ENCODE peak calls at places on chromosomes 1 and 21, in ten cellular contexts. Q is breast epithelium; R is hepatocyte; Y is CD8-positive, alpha-beta T cell; U is HCT116; D is K562; N is upper lobe of left lung; G is IMR-90; I is heart right ventricle; B is pancreas. A is an unnamed sample.
A peak's percentile ranks its signal among the peaks of the same experiment; 100 is the strongest.

GRCh38 chr1:232486006-232486405 is 143.9 kb downstream of the SIPA1L2 start:
- DNase-seq in R (no peak), G (peak; percentile 52), N (no peak), B (no peak), Q (no peak), Y (no peak), D (no peak), U (no peak), I (no peak), A (peak; percentile 45)

GRCh38 chr1:219041141-219041540 is 132.5 kb upstream of the LYPLAL1 start:
- DNase-seq in Q (no peak), I (no peak), N (no peak), D (no peak), R (no peak), B (no peak), Y (no peak), U (no peak), G (peak; percentile 87), A (peak; percentile 56)

GRCh38 chr1:8317647-8318360 is at the start of gene SLC45A1:
- DNase-seq in D (peak; percentile 95), N (peak; percentile 97), B (peak; percentile 83), Y (peak; percentile 51), U (peak; percentile 29), R (peak; percentile 78), G (peak; percentile 57), I (peak; percentile 86), Q (peak; percentile 70), A (peak; percentile 31)

GRCh38 chr21:32335601-32336575 is 37.2 kb downstream of the MRAP start:
- DNase-seq in Y (no peak), I (no peak), D (no peak), Q (no peak), B (no peak), U (no peak), R (no peak), N (no peak), G (peak; percentile 14), A (no peak)

GRCh38 chr1:15684042-15684461 is at the start of gene PLEKHM2:
- DNase-seq in I (peak; percentile 66), U (no peak), B (peak; percentile 79), N (peak; percentile 93), Q (no peak), G (peak; percentile 35), D (peak; percentile 88), R (peak; percentile 81), Y (no peak), A (no peak)

GRCh38 chr21:41669533-41669830 is 97.4 kb downstream of the RIPK4 start:
- DNase-seq in N (no peak), U (no peak), Q (no peak), R (no peak), I (no peak), Y (no peak), G (no peak), B (no peak), D (no peak), A (no peak)

GRCh38 chr1:175373786-175374623 is 181.4 kb upstream of the KIAA0040 start:
- DNase-seq in R (peak; percentile 65), G (no peak), D (peak; percentile 80), N (peak; percentile 20), Q (no peak), B (peak; percentile 71), I (no peak), Y (no peak), U (peak; percentile 13), A (peak; percentile 4)

GRCh38 chr1:40385437-40386310 is 12.1 kb downstream of the SMAP2 start:
- DNase-seq in D (no peak), Q (no peak), G (no peak), R (no peak), Y (no peak), I (no peak), N (no peak), U (no peak), B (no peak), A (no peak)

GRCh38 chr1:197424467-197424866 is 156.4 kb downstream of the CRB1 start:
- DNase-seq in B (no peak), Q (no peak), G (no peak), D (no peak), U (no peak), R (no peak), I (no peak), N (no peak), Y (no peak), A (no peak)

GRCh38 chr1:224116131-224116530 is 2.2 kb downstream of the FBXO28 start:
- DNase-seq in D (peak; percentile 34), Q (no peak), U (peak; percentile 56), I (no peak), G (peak; percentile 68), Y (no peak), R (peak; percentile 46), B (no peak), N (no peak), A (peak; percentile 81)
- TF ChIP-seq CTCF in D (peak; percentile 26), Q (peak; percentile 60), U (peak; percentile 64), I (peak; percentile 57), G (peak; percentile 60), Y (peak; percentile 71), R (peak; percentile 61), B (peak; percentile 26), N (peak; percentile 39), A (peak; percentile 34)

DNA sequence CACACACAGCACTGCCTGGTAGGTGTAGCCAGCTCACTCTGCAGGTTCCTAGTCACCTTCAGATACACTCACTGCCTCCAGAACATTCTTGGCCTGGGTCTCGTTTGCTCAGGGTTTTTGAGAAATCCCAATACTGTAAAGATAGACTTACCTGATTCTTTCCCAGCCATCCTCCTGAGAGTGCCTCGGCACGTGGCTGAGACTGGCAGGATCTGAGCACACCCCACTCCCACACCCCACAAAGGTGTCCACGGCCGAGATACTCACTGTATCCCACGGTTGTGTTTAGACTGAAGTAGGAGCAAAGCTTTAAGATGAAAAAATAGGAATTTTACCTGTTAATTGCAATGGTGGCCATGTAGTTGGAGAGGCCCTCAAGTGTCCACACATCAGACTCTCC is 33.4 kb downstream of the SNAP47 start:
- DNase-seq in Y (no peak), B (no peak), U (no peak), G (no peak), Q (no peak), N (no peak), R (no peak), D (no peak), I (no peak), A (no peak)
- H3K36me3 ChIP-seq in Y (peaks cover 6% of the 10 kb centered on the region), B (peaks cover 4% of the 10 kb centered on the region), U (peaks cover 11% of the 10 kb centered on the region), G (peaks cover 29% of the 10 kb centered on the region), Q (no peaks in the 10 kb centered on the region), N (peaks cover 22% of the 10 kb centered on the region), R (peaks cover 3% of the 10 kb centered on the region), D (peaks cover 50% of the 10 kb centered on the region), I (no peaks in the 10 kb centered on the region), A (peaks cover 8% of the 10 kb centered on the region)

GRCh38 chr1:90474158-90474557 is 242.9 kb downstream of the BARHL2 start:
- DNase-seq in N (no peak), U (no peak), D (no peak), R (no peak), I (no peak), B (no peak), Y (no peak), G (no peak), Q (no peak), A (no peak)

GRCh38 chr1:90475623-90476022 is 241.5 kb downstream of the BARHL2 start:
- DNase-seq in R (peak; percentile 27), N (no peak), B (no peak), G (peak; percentile 1), D (no peak), Q (no peak), I (no peak), U (peak; percentile 2), Y (no peak), A (peak; percentile 3)

GRCh38 chr1:90474731-90475130 is 242.4 kb downstream of the BARHL2 start:
- DNase-seq in Q (no peak), Y (no peak), R (no peak), D (no peak), G (no peak), U (no peak), I (no peak), B (no peak), N (no peak), A (no peak)

GRCh38 chr1:90476994-90477393 is 240.1 kb downstream of the BARHL2 start:
- DNase-seq in G (no peak), D (no peak), Y (no peak), R (no peak), Q (no peak), I (no peak), N (no peak), U (no peak), B (no peak), A (no peak)

GRCh38 chr1:90476411-90476810 is 240.7 kb downstream of the BARHL2 start:
- DNase-seq in I (no peak), U (no peak), R (no peak), D (no peak), Q (no peak), N (no peak), Y (no peak), G (no peak), B (no peak), A (no peak)
- TF ChIP-seq CTCF in I (no peak), U (no peak), R (no peak), D (no peak), Q (no peak), N (no peak), Y (no peak), G (no peak), B (no peak), A (no peak)

GRCh38 chr1:228226141-228226874 is 18.5 kb downstream of the OBSCN start:
- DNase-seq in N (no peak), G (no peak), I (no peak), Y (no peak), R (no peak), U (no peak), B (no peak), Q (no peak), D (no peak), A (no peak)

GRCh38 chr1:228224198-228225164 is 16.6 kb downstream of the OBSCN start:
- DNase-seq in R (no peak), B (no peak), D (no peak), I (no peak), G (no peak), Y (no peak), U (no peak), Q (no peak), N (peak; percentile 65), A (no peak)

GRCh38 chr1:228226956-228227791 is 19.3 kb downstream of the OBSCN start:
- DNase-seq in Q (no peak), D (no peak), Y (no peak), B (no peak), R (no peak), G (peak; percentile 63), N (peak; percentile 24), U (no peak), I (no peak), A (no peak)

GRCh38 chr1:228225740-228226139 is 17.9 kb downstream of the OBSCN start:
- DNase-seq in U (no peak), B (no peak), Y (no peak), D (no peak), G (no peak), I (no peak), N (no peak), R (no peak), Q (no peak), A (no peak)

DNA sequence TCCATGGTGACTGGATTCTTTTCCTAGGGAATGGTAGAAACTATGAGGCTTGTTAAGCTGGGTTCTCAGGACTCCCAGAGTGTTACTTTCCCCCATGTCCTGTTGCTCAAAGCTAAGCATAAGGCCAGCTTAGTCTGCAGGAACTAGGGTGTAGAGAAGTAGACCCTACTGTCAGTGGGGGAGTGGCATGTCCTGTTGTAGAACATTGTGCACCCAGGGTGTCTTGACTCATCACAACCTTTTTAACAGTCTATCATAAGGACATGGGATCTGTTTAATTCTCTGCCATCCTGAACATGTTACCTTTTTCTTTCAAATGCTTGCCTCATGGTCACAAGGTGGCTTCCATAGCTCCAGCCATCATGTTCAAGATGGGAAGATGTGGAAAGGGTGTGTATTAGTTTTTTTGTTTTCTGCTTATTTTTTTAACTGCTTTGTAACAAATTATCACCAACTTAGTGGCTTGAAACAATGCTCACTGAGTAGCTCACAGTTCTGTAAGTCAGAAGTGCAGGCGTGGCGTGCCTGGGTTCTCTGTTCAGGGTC is 17.4 kb downstream of the OBSCN start:
- DNase-seq in D (no peak), I (no peak), Q (no peak), R (no peak), U (no peak), G (no peak), B (no peak), Y (no peak), N (no peak), A (no peak)
- H3K36me3 ChIP-seq in D (no peaks in the 10 kb centered on the region), I (peaks cover 5% of the 10 kb centered on the region), Q (no peaks in the 10 kb centered on the region), R (no peaks in the 10 kb centered on the region), U (no peaks in the 10 kb centered on the region), G (peaks cover 29% of the 10 kb centered on the region), B (no peaks in the 10 kb centered on the region), Y (no peaks in the 10 kb centered on the region), N (peaks cover 29% of the 10 kb centered on the region), A (peaks cover 13% of the 10 kb centered on the region)

A was measured in bronchial epithelial cell.